ENCODE peak calls at places on chromosomes 11 and 22, in four cellular contexts. Q is GM23248, B is adrenal gland, Z is MG63. I is an unnamed sample.

GRCh38 chr11:46238967-46239800 is 38.3 kb upstream of the CREB3L1 start:
- DNase-seq in Z (peak; percentile 88), B (peak; percentile 90), Q (peak; percentile 92), I (peak; percentile 91)

GRCh38 chr11:109795234-109795633 is 298.0 kb upstream of the ZC3H12C start:
- DNase-seq in Z (peak; percentile 3), Q (peak; percentile 15), B (peak; percentile 45), I (no peak)

GRCh38 chr11:9861860-9862725 is 198.2 kb downstream of the SWAP70 start:
- DNase-seq in Q (peak; percentile 73), B (peak; percentile 39), Z (peak; percentile 49), I (peak; percentile 55)

GRCh38 chr22:43262990-43263644 is 76.2 kb upstream of the TTLL12 start:
- DNase-seq in B (peak; percentile 48), Q (no peak), Z (no peak), I (peak; percentile 50)

GRCh38 chr11:1392111-1392510 is 2.4 kb downstream of the BRSK2 start:
- DNase-seq in Q (no peak), B (no peak), Z (no peak), I (no peak)

GRCh38 chr22:46775364-46775758 is 12.9 kb downstream of the TBC1D22A start:
- DNase-seq in Q (no peak), Z (no peak), B (no peak), I (no peak)

GRCh38 chr11:116791002-116791812 is 472 bp downstream of the APOA5 start:
- DNase-seq in Q (peak; percentile 82), B (peak; percentile 80), Z (peak; percentile 38), I (peak; percentile 68)

GRCh38 chr22:25702571-25703167 is 39.3 kb upstream of the MYO18B start:
- DNase-seq in Q (no peak), Z (no peak), B (no peak), I (no peak)

GRCh38 chr11:73218106-73218829 is at the start of gene P2RY2:
- DNase-seq in B (peak; percentile 81), Z (peak; percentile 42), Q (peak; percentile 52), I (peak; percentile 52)

GRCh38 chr11:119432484-119433368 is 9.8 kb upstream of the THY1 start:
- DNase-seq in Q (peak; percentile 91), Z (peak; percentile 96), B (peak; percentile 35), I (no peak)

GRCh38 chr22:49011379-49011768 is 816.3 kb downstream of the BRD1 start:
- DNase-seq in B (no peak), Q (no peak), Z (no peak), I (no peak)

GRCh38 chr11:46916669-46917108 is 1.7 kb downstream of the LRP4 start:
- DNase-seq in Z (peak; percentile 37), B (peak; percentile 78), Q (peak; percentile 88), I (peak; percentile 60)

GRCh38 chr11:85941380-85941973 is 86.3 kb downstream of the CCDC83 start:
- DNase-seq in B (peak; percentile 76), Q (peak; percentile 71), Z (peak; percentile 36), I (peak; percentile 72)

GRCh38 chr11:60428517-60428916 is 855 bp upstream of the MS4A5 start:
- DNase-seq in Q (peak; percentile 0), B (no peak), Z (peak; percentile 13), I (no peak)

GRCh38 chr11:27012254-27012921 is 18.5 kb downstream of the FIBIN start:
- DNase-seq in Q (peak; percentile 45), B (peak; percentile 19), Z (peak; percentile 73), I (peak; percentile 32)

GRCh38 chr11:32448232-32448631 is 12.9 kb upstream of the WT1 start:
- DNase-seq in Q (no peak), Z (no peak), B (no peak), I (no peak)

GRCh38 chr11:12756101-12756500 is 81.9 kb downstream of the TEAD1 start:
- DNase-seq in Z (no peak), B (no peak), Q (no peak), I (no peak)

GRCh38 chr11:113971506-113972195 is 3.3 kb upstream of the HTR3A start:
- DNase-seq in B (no peak), Q (no peak), Z (no peak), I (no peak)

GRCh38 chr11:109075976-109076375 is 346.0 kb upstream of the C11orf87 start:
- DNase-seq in Q (no peak), B (no peak), Z (no peak), I (no peak)

GRCh38 chr11:67213251-67213650 is 53.0 kb upstream of the GRK2 start:
- DNase-seq in B (no peak), Q (no peak), Z (no peak), I (no peak)

GRCh38 chr22:21762712-21763581 is 27.4 kb upstream of the YPEL1 start:
- DNase-seq in Q (no peak), B (no peak), Z (no peak), I (no peak)

GRCh38 chr11:95592455-95592854 is 197.1 kb downstream of the FAM76B start:
- DNase-seq in Z (no peak), B (no peak), Q (no peak), I (peak; percentile 20)

GRCh38 chr11:110433393-110434333 is 3.9 kb downstream of the FDX1 start:
- DNase-seq in Z (no peak), B (no peak), Q (peak; percentile 56), I (no peak)

GRCh38 chr11:130631119-130631518 is 182.7 kb downstream of the ADAMTS15 start:
- DNase-seq in Q (peak; percentile 93), B (no peak), Z (peak; percentile 73), I (no peak)

GRCh38 chr22:43007519-43008102 is 7.3 kb downstream of the PACSIN2 start:
- DNase-seq in Q (peak; percentile 86), B (peak; percentile 60), Z (peak; percentile 61), I (no peak)

GRCh38 chr22:39236321-39237275 is 8.2 kb downstream of the PDGFB start:
- DNase-seq in Z (no peak), Q (no peak), B (no peak), I (no peak)

GRCh38 chr11:130707217-130707616 is 209.1 kb downstream of the SNX19 start:
- DNase-seq in B (no peak), Z (no peak), Q (no peak), I (no peak)

GRCh38 chr11:92693146-92693545 is 276.3 kb upstream of the MTNR1B start:
- DNase-seq in B (no peak), Q (peak; percentile 25), Z (no peak), I (no peak)

GRCh38 chr11:19027829-19028595 is 32.5 kb downstream of the MRGPRX2 start:
- DNase-seq in Q (peak; percentile 72), Z (peak; percentile 67), B (peak; percentile 49), I (no peak)

GRCh38 chr11:122097419-122098001 is 18.5 kb downstream of the BLID start:
- DNase-seq in B (no peak), Q (peak; percentile 68), Z (no peak), I (no peak)

GRCh38 chr22:29302681-29303465 is 3.6 kb upstream of the GAS2L1 start:
- DNase-seq in Z (no peak), Q (no peak), B (peak; percentile 76), I (peak; percentile 52)

GRCh38 chr22:27480487-27480886 is 321.1 kb downstream of the MN1 start:
- DNase-seq in Q (no peak), B (no peak), Z (no peak), I (no peak)

GRCh38 chr22:37425800-37426531 is 1.3 kb downstream of the ELFN2 start:
- DNase-seq in Q (no peak), B (no peak), Z (no peak), I (no peak)

GRCh38 chr11:1326435-1327063 is 17.1 kb upstream of the TOLLIP start:
- DNase-seq in Q (peak; percentile 48), B (peak; percentile 62), Z (peak; percentile 45), I (peak; percentile 28)

GRCh38 chr11:34997872-34998548 is 81.6 kb downstream of the PDHX start:
- DNase-seq in Z (no peak), Q (peak; percentile 70), B (no peak), I (no peak)

GRCh38 chr22:34976474-34976873 is 89.5 kb upstream of the ISX start:
- DNase-seq in Q (no peak), B (no peak), Z (peak; percentile 8), I (no peak)

DNA sequence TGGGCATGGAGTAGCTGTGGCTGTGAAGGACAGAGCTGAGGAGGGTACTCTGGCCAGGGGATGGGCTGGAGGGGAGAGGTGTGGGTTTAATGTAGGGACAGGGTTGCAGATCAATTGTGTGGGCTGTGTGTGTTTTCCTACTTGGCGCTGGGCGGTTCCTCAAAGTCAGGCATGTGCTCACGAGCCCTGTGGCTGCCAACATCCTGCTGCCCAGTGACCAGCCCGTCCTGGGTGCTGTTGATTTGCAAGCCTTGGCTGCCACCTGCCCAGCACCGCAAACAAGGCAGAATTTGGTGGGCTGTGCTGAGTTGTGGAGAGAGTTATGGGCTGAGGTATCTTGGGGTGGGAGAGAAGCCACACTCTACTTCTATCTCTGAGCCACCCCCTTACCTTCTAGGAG is 69.2 kb downstream of the SCN3B start:
- DNase-seq in B (peak; percentile 69), Z (no peak), Q (no peak), I (no peak)
- H3K36me3 ChIP-seq in B (no peaks in the 10 kb centered on the region), Z (no peaks in the 10 kb centered on the region), Q (no peaks in the 10 kb centered on the region), I (no peaks in the 10 kb centered on the region)

GRCh38 chr11:125609545-125609944 is 15.4 kb upstream of the CHEK1 start:
- DNase-seq in Z (no peak), B (no peak), Q (no peak), I (no peak)
- H3K36me3 ChIP-seq in Z (peaks cover 90% of the 10 kb centered on the region), B (no peaks in the 10 kb centered on the region), Q (peaks cover 90% of the 10 kb centered on the region), I (no peaks in the 10 kb centered on the region)

GRCh38 chr11:61795459-61795858 is 2.7 kb downstream of the FEN1 start:
- DNase-seq in B (no peak), Z (no peak), Q (no peak), I (peak; percentile 38)

GRCh38 chr11:61796127-61796526 is 3.4 kb downstream of the FEN1 start:
- DNase-seq in Q (no peak), Z (no peak), B (no peak), I (no peak)

GRCh38 chr11:61793084-61793828 is 545 bp downstream of the FEN1 start:
- DNase-seq in Q (peak; percentile 32), B (no peak), Z (no peak), I (no peak)

GRCh38 chr11:61793829-61794204 is 1.1 kb downstream of the FEN1 start:
- DNase-seq in B (no peak), Q (peak; percentile 19), Z (peak; percentile 33), I (no peak)

DNA sequence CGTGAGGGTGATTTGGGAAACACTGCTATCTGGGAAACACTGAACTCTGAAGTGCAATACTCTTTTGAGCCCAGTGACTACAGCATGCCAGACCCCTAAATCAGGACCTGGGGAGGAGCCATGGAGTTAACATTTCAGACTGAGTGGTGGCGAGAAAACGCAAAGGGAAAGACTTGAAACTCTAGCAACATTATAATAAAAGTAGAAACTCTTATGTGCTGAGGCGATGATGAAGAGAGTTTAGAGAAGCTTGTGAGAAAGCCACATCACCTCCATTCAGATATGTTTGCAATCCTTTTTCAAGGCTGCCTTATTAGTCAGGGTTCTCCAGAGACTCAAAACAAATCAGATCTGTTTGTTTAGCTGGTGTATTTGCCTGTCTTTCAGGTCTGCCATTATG is 1.9 kb downstream of the FEN1 start:
- DNase-seq in Q (no peak), Z (no peak), B (no peak), I (no peak)
- H3K36me3 ChIP-seq in Q (peaks cover 2% of the 10 kb centered on the region), Z (peaks cover 67% of the 10 kb centered on the region), B (no peaks in the 10 kb centered on the region), I (no peaks in the 10 kb centered on the region)

DNA sequence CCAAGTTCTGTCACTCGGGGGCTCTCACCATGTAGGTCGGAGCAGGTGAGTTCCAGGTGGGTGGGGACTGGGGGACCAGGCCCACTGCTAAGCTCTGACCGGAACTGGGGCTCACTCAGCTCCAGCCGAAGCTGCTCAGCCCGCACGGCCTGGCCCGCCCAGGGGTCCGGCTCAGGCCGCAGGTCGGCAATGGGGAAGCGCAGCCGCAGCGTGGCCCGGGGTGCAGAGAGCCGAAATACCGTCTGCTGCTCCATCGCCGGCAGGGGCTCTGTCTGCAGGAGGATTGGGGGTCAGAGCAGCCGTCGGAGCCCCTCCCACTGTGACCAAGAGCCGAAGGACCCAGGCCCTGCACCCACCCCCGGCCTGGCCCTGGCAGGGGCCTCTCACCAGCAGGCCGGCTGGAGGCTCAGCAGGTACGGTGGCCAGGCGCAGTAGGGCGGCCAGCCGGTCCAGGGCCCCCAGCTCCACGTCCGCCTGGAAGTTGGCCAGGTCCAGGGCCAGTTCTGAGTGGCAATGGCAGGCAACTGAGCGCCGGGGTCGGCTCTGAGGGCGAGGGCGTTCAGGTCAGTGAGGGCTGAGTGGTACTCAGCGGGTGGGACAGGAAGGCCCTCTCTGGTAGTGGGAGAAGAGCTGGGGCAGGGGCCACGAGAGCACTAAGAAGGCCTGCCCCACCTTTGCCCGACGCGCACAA is 7.2 kb downstream of the ATG2A start:
- DNase-seq in Z (no peak), Q (no peak), B (no peak), I (no peak)
- H3K36me3 ChIP-seq in Z (no peaks in the 10 kb centered on the region), Q (no peaks in the 10 kb centered on the region), B (no peaks in the 10 kb centered on the region), I (no peaks in the 10 kb centered on the region)